ENCODE peak calls at places on chromosome 17, in ten cellular contexts. W, Y, X, I, G, K, F, D, M and H are unnamed samples. For H3K4me1, the result is how much of the 10 kb centered on the place peaks cover.

GRCh38 chr17:17681744-17682292 is 560 bp downstream of the RAI1 start:
- DNase-seq in G (no peak), Y (no peak), I (no peak), M (peak), K (peak), W (no peak), X (peak), F (no peak), D (peak), H (peak)

GRCh38 chr17:73281926-73282325 is 20.2 kb upstream of the CPSF4L start:
- DNase-seq in W (no peak), Y (no peak), G (no peak), K (no peak), I (no peak), F (no peak), D (no peak), M (peak), X (no peak), H (no peak)

GRCh38 chr17:51079049-51079448 is 41.6 kb downstream of the SPAG9 start:
- DNase-seq in X (no peak), Y (no peak), K (no peak), W (no peak), D (no peak), G (no peak), M (no peak), I (no peak), F (no peak), H (no peak)

GRCh38 chr17:70344356-70345060 is 175.2 kb downstream of the KCNJ2 start:
- DNase-seq in I (no peak), Y (no peak), X (no peak), D (no peak), M (no peak), W (no peak), K (no peak), G (no peak), F (peak), H (no peak)

GRCh38 chr17:6670999-6671398 is 19.4 kb downstream of the C17orf100 start:
- DNase-seq in K (no peak), Y (no peak), D (no peak), I (no peak), G (no peak), X (no peak), M (no peak), F (no peak), W (no peak), H (no peak)

GRCh38 chr17:73950515-73950914 is 253.0 kb upstream of the RPL38 start:
- DNase-seq in G (no peak), I (no peak), D (no peak), Y (no peak), K (no peak), M (no peak), F (no peak), X (no peak), W (no peak), H (no peak)

GRCh38 chr17:50604470-50604869 is 30.2 kb upstream of the ABCC3 start:
- DNase-seq in D (peak), I (peak), W (peak), G (no peak), Y (no peak), F (peak), X (no peak), K (peak), M (peak), H (peak)

GRCh38 chr17:63497708-63498483 is 21.0 kb downstream of the ACE start:
- DNase-seq in G (no peak), Y (peak), D (no peak), W (no peak), F (peak), I (no peak), M (no peak), K (no peak), X (no peak), H (peak)

GRCh38 chr17:80961516-80961915 is 30.1 kb upstream of the CHMP6 start:
- DNase-seq in W (no peak), X (no peak), I (no peak), F (no peak), D (peak), K (no peak), M (peak), Y (no peak), G (no peak), H (no peak)

GRCh38 chr17:58666858-58667267 is 25.0 kb downstream of the TEX14 start:
- DNase-seq in Y (no peak), M (peak), F (no peak), G (peak), W (peak), X (no peak), I (peak), K (peak), D (peak), H (peak)

GRCh38 chr17:30398328-30399041 is 19.8 kb downstream of the CPD start:
- DNase-seq in Y (no peak), X (no peak), F (no peak), G (no peak), K (no peak), I (no peak), D (no peak), W (no peak), M (no peak), H (no peak)

GRCh38 chr17:37088459-37088858 is 139.7 kb downstream of the AATF start:
- DNase-seq in X (no peak), Y (no peak), M (no peak), G (no peak), I (no peak), W (no peak), K (no peak), F (no peak), D (no peak), H (peak)

GRCh38 chr17:61002316-61002736 is 324.7 kb downstream of the BCAS3 start:
- DNase-seq in I (no peak), W (no peak), F (peak), X (no peak), D (no peak), G (peak), K (no peak), Y (peak), M (no peak), H (no peak)

GRCh38 chr17:40901981-40902862 is 17.2 kb upstream of the KRT20 start:
- DNase-seq in X (no peak), I (no peak), M (no peak), D (no peak), W (no peak), K (no peak), F (no peak), G (peak), Y (no peak), H (no peak)

GRCh38 chr17:39595294-39595693 is 12.4 kb downstream of the NEUROD2 start:
- DNase-seq in Y (no peak), G (no peak), I (no peak), M (no peak), K (no peak), F (no peak), X (no peak), W (no peak), D (no peak), H (no peak)

GRCh38 chr17:78492116-78492799 is 84.9 kb downstream of the DNAH17 start:
- DNase-seq in D (no peak), F (no peak), X (no peak), M (no peak), I (no peak), W (no peak), K (no peak), Y (no peak), G (no peak), H (no peak)

GRCh38 chr17:38724337-38724988 is 5.7 kb upstream of the CISD3 start:
- DNase-seq in Y (no peak), F (no peak), W (no peak), M (no peak), K (peak), D (peak), G (no peak), I (no peak), X (no peak), H (no peak)

GRCh38 chr17:11278186-11278983 is 37.4 kb downstream of the SHISA6 start:
- DNase-seq in K (peak), X (no peak), I (no peak), D (no peak), Y (no peak), W (no peak), G (no peak), M (no peak), F (no peak), H (no peak)

GRCh38 chr17:18920911-18921441 is 31.0 kb upstream of the SLC5A10 start:
- DNase-seq in F (peak), Y (peak), D (no peak), M (no peak), G (no peak), K (no peak), W (no peak), X (no peak), I (no peak), H (peak)

GRCh38 chr17:30477083-30477757 is at the start of gene GOSR1:
- DNase-seq in K (peak), W (peak), G (peak), D (peak), M (peak), Y (peak), F (peak), I (peak), X (peak), H (peak)

GRCh38 chr17:58344047-58344790 is 7.8 kb downstream of the SUPT4H1 start:
- DNase-seq in M (no peak), I (no peak), Y (no peak), D (no peak), K (no peak), F (no peak), X (peak), W (no peak), G (no peak), H (peak)

GRCh38 chr17:58412910-58413630 is 4.3 kb downstream of the RNF43 start:
- DNase-seq in D (no peak), K (no peak), Y (no peak), M (no peak), I (no peak), X (no peak), F (peak), W (no peak), G (no peak), H (no peak)

GRCh38 chr17:81561494-81561885 is 9.3 kb upstream of the FAAP100 start:
- DNase-seq in K (no peak), X (no peak), F (peak), M (no peak), W (no peak), I (no peak), D (no peak), Y (no peak), G (no peak), H (no peak)

GRCh38 chr17:36938566-36939058 is 1.3 kb downstream of the LHX1 start:
- DNase-seq in Y (no peak), W (no peak), F (no peak), G (no peak), K (no peak), X (no peak), M (no peak), I (no peak), D (no peak), H (no peak)

GRCh38 chr17:2598166-2598565 is 4.7 kb downstream of the PAFAH1B1 start:
- DNase-seq in M (no peak), W (no peak), D (no peak), F (peak), K (no peak), Y (no peak), X (no peak), G (no peak), I (no peak), H (no peak)

GRCh38 chr17:1764274-1764673 is 2.4 kb downstream of the SERPINF1 start:
- DNase-seq in Y (no peak), K (peak), M (peak), W (peak), D (peak), F (peak), G (no peak), X (peak), I (peak), H (no peak)

GRCh38 chr17:80317706-80317980 is 57.0 kb downstream of the RNF213 start:
- DNase-seq in Y (no peak), F (no peak), D (no peak), W (no peak), G (no peak), X (no peak), I (no peak), M (no peak), K (no peak), H (no peak)

GRCh38 chr17:43800736-43801135 is 20.5 kb downstream of the CFAP97D1 start:
- DNase-seq in W (no peak), M (no peak), I (no peak), Y (no peak), D (no peak), X (no peak), K (no peak), F (no peak), G (no peak), H (no peak)

GRCh38 chr17:13346592-13346991 is 255.1 kb downstream of the HS3ST3A1 start:
- DNase-seq in G (no peak), W (no peak), Y (no peak), I (no peak), M (no peak), X (no peak), K (no peak), F (no peak), D (no peak), H (no peak)

GRCh38 chr17:38415250-38416194 is 12.7 kb upstream of the ARHGAP23 start:
- DNase-seq in D (no peak), M (no peak), I (no peak), W (peak), K (no peak), G (no peak), F (peak), X (no peak), Y (no peak), H (peak)

DNA sequence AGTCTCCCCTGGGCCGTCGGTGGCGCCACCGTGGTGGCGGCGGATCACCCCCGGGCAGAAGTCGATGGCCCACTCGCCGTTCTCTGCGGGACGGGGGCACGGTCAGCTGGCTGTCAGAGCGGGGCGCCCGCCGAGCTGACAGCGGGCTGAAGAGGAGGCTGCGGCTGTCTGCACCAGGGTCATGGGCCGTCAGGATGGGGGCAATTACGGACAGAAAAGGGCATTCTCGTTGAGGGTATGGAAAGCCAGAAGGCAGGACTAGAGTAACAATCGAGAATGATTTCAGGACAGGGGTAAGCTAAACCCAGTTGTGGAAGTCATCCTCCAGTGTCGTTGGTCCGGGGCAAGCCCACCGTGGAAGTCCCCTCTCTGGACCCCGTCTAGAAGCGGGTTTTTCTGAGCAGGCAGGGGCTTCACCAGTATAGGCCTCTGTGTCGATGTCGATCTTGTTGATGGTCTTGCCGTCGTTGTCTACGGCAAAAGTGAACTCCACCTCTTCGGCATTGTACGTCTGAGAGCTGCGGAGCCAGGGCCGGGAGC is 1.7 kb downstream of the CHRNE start:
- DNase-seq in Y (no peak), G (no peak), X (no peak), D (no peak), M (no peak), I (no peak), K (no peak), W (no peak), F (no peak), H (no peak)
- H3K27ac ChIP-seq in Y (no peak), G (no peak), X (no peak), D (no peak), M (no peak), I (peak), K (no peak), W (peak), F (no peak), H (no peak)

GRCh38 chr17:83092186-83092585 is 12.8 kb downstream of the METRNL start:
- DNase-seq in M (no peak), Y (no peak), G (no peak), W (no peak), I (no peak), F (no peak), K (no peak), D (no peak), X (no peak), H (no peak)
- H3K4me1 ChIP-seq in M (under half), Y (under half), G (under half), W (under half), I (half or more), F (half or more), K (under half), D (under half), X (under half), H (under half)

DNA sequence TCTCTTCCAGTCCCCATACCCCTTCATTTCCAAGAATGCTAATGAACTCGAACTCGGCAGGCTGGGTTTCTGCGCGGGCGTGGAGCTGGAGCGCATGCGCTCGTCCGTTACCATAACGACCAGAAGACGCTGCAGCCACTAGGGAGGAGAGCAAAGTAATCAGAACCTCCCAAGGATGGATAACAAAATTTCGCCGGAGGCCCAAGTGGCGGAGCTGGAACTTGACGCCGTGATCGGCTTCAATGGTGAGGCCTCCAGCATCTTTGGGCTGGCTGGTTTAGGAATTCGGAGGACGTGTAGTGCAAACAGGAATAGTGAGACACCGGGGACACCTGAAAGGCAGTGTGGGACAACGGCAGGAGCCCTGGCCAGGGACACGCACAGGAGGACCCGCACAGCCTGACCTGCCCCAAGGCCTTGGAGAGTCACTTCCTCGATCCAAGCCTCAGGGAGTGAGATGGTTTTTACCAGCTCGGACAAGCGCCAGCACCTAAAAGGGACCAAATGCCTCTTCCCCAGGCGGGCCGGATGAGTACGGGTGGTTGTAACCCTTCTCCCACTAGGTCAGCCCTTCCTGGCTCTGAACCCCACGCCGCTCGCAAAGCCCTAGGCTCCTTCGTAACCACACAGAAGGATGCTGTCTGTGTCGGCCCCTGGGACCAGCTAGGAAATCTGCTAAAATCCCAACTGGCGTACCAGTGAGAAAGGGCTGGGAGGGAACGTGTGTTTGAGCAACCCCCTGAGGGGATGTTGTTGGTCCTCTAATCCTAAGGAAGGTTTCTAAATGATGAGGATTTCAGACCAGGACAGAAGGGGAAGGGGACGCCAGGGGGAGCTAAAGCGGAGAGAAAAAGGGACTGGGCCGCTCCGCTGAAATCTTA is at the start of gene CFAP52:
- DNase-seq in I (peak), G (peak), F (peak), K (peak), X (peak), D (peak), Y (peak), W (peak), M (peak), H (peak)
- H3K27ac ChIP-seq in I (peak), G (peak), F (peak), K (peak), X (peak), D (peak), Y (peak), W (peak), M (no peak), H (peak)

GRCh38 chr17:77282524-77283515 is 142.1 kb downstream of the SEC14L1 start:
- DNase-seq in Y (no peak), F (peak), W (peak), K (no peak), I (no peak), G (no peak), D (peak), X (no peak), M (no peak), H (peak)
- H3K4me1 ChIP-seq in Y (under half), F (half or more), W (half or more), K (under half), I (half or more), G (half or more), D (half or more), X (under half), M (under half), H (under half)

DNA sequence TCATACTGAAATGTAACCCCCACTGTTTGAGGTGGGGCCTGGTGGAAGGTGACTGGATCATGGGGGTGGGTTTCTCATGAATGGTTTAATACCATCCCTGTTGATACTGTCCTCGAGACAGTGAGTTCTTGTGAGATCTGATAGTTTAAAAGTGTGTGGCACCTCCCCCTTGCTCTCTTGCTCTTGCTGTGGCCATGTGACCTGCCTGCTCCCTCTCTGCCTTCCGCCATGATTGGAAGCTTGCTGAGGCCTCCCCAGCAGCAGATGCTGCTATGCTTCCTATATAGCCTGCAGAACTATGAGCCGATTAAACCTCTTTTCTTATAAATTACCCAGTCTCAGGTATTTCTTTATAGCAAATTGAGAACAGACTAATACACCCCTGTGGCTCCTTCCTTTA is 40.6 kb downstream of the STAT3 start:
- DNase-seq in F (no peak), W (no peak), M (no peak), I (no peak), Y (no peak), D (no peak), X (no peak), K (no peak), G (no peak), H (no peak)
- H3K27ac ChIP-seq in F (no peak), W (no peak), M (no peak), I (peak), Y (peak), D (peak), X (no peak), K (peak), G (no peak), H (peak)

GRCh38 chr17:27294689-27295630 is 1.0 kb downstream of the WSB1 start:
- DNase-seq in M (no peak), F (peak), I (peak), K (peak), Y (peak), W (no peak), G (peak), X (peak), D (peak), H (peak)
- H3K4me1 ChIP-seq in M (under half), F (under half), I (under half), K (under half), Y (under half), W (under half), G (under half), X (under half), D (half or more), H (under half)